ENCODE peak calls at places on chromosomes 16 and 17, in five cellular contexts. M is stimulated activated CD8-positive, alpha-beta memory T cell treated with anti-CD3 and anti-CD28 coated beads, Interleukin-2, amount 100 ng/mL, for 48 hours; K is amygdala; O is CD8-positive, alpha-beta T cell; I is K562. S is an unnamed sample.

GRCh38 chr16:85296859-85297698 is 184.8 kb upstream of the CIBAR2 start:
- DNase-seq in I (peak; percentile 85), M (peak; percentile 51), K (no peak), O (peak; percentile 60), S (peak; percentile 68)

GRCh38 chr17:40326014-40326831 is 17.2 kb downstream of the RARA start:
- DNase-seq in K (no peak), I (no peak), O (peak; percentile 74), M (no peak), S (no peak)

GRCh38 chr17:67443931-67444597 is 67.0 kb downstream of the PITPNC1 start:
- DNase-seq in M (no peak), K (no peak), I (no peak), O (no peak), S (no peak)

GRCh38 chr16:67942510-67943255 is 1.2 kb downstream of the LCAT start:
- DNase-seq in K (no peak), M (no peak), O (no peak), I (no peak), S (no peak)

GRCh38 chr17:79188048-79188447 is 113.4 kb downstream of the ENGASE start:
- DNase-seq in M (no peak), O (no peak), K (no peak), I (peak; percentile 72), S (peak; percentile 75)

GRCh38 chr17:19464033-19465026 is 53.3 kb downstream of the RNF112 start:
- DNase-seq in I (no peak), O (no peak), M (no peak), K (no peak), S (no peak)

GRCh38 chr17:78736526-78737079 is 45.5 kb downstream of the CYTH1 start:
- DNase-seq in K (no peak), O (peak; percentile 71), M (no peak), I (peak; percentile 56), S (peak; percentile 79)

GRCh38 chr16:87791295-87792204 is 25.8 kb upstream of the KLHDC4 start:
- DNase-seq in O (no peak), I (no peak), M (no peak), K (peak; percentile 76), S (no peak)

GRCh38 chr16:57041182-57042156 is 50.9 kb upstream of the CPNE2 start:
- DNase-seq in K (no peak), O (peak; percentile 93), M (peak; percentile 83), I (no peak), S (no peak)

GRCh38 chr17:27428781-27429505 is 27.3 kb upstream of the KSR1 start:
- DNase-seq in K (no peak), O (no peak), M (no peak), I (no peak), S (no peak)

GRCh38 chr16:81873843-81874752 is 95.0 kb downstream of the PLCG2 start:
- DNase-seq in M (peak; percentile 45), K (peak; percentile 3), O (peak; percentile 47), I (peak; percentile 72), S (peak; percentile 61)

GRCh38 chr17:80782536-80783427 is 208.9 kb upstream of the CHMP6 start:
- DNase-seq in M (no peak), I (no peak), K (no peak), O (peak; percentile 75), S (no peak)

GRCh38 chr17:7626307-7626706 is 1.3 kb downstream of the SAT2 start:
- DNase-seq in K (no peak), M (no peak), O (no peak), I (no peak), S (no peak)

GRCh38 chr17:29042679-29043538 is at the start of gene PIPOX:
- DNase-seq in K (peak; percentile 68), O (no peak), I (no peak), M (no peak), S (peak; percentile 54)

GRCh38 chr16:56682703-56683397 is 580 bp downstream of the MT1X start:
- DNase-seq in M (no peak), K (no peak), O (no peak), I (no peak), S (no peak)

GRCh38 chr17:72465191-72466024 is 344.6 kb downstream of the SOX9 start:
- DNase-seq in K (no peak), I (no peak), M (no peak), O (no peak), S (peak; percentile 18)